ENCODE peak calls at places on chromosomes 6 and 20, in six cellular contexts. One of them, this sample, is unnamed.

GRCh38 chr20:63577317-63577894 is 3.4 kb upstream of the HELZ2 start:
- DNase-seq in body of pancreas: peak; percentile 74
- DNase-seq in testis: no peak
- DNase-seq in uterus: no peak
- DNase-seq in esophagus muscularis mucosa: no peak
- DNase-seq in heart left ventricle: no peak
- DNase-seq in this sample: peak; percentile 64

GRCh38 chr6:15473741-15474161 is 189.1 kb downstream of the DTNBP1 start:
- DNase-seq in body of pancreas: no peak
- DNase-seq in testis: peak; percentile 31
- DNase-seq in uterus: peak; percentile 30
- DNase-seq in esophagus muscularis mucosa: no peak
- DNase-seq in heart left ventricle: no peak
- DNase-seq in this sample: no peak

GRCh38 chr6:47134476-47135189 is 92.5 kb upstream of the ADGRF1 start:
- DNase-seq in body of pancreas: peak; percentile 52
- DNase-seq in testis: no peak
- DNase-seq in uterus: no peak
- DNase-seq in esophagus muscularis mucosa: no peak
- DNase-seq in heart left ventricle: no peak
- DNase-seq in this sample: no peak

GRCh38 chr20:17936791-17937687 is 31.6 kb downstream of the SNX5 start:
- DNase-seq in body of pancreas: peak; percentile 57
- DNase-seq in testis: peak; percentile 68
- DNase-seq in uterus: peak; percentile 47
- DNase-seq in esophagus muscularis mucosa: no peak
- DNase-seq in heart left ventricle: no peak
- DNase-seq in this sample: peak; percentile 60

GRCh38 chr6:16326971-16327776 is 88.8 kb downstream of the GMPR start:
- DNase-seq in body of pancreas: no peak
- DNase-seq in testis: no peak
- DNase-seq in uterus: no peak
- DNase-seq in esophagus muscularis mucosa: no peak
- DNase-seq in heart left ventricle: no peak
- DNase-seq in this sample: no peak

GRCh38 chr6:7073810-7074525 is 33.8 kb upstream of the RREB1 start:
- DNase-seq in body of pancreas: peak; percentile 46
- DNase-seq in testis: peak; percentile 70
- DNase-seq in uterus: no peak
- DNase-seq in esophagus muscularis mucosa: no peak
- DNase-seq in heart left ventricle: peak; percentile 64
- DNase-seq in this sample: peak; percentile 66

GRCh38 chr6:52843600-52843999 is 3.0 kb upstream of the GSTA5 start:
- DNase-seq in body of pancreas: no peak
- DNase-seq in testis: no peak
- DNase-seq in uterus: no peak
- DNase-seq in esophagus muscularis mucosa: no peak
- DNase-seq in heart left ventricle: no peak
- DNase-seq in this sample: peak; percentile 18

GRCh38 chr6:141701732-141702131 is 431.0 kb upstream of the GJE1 start:
- DNase-seq in body of pancreas: no peak
- DNase-seq in testis: no peak
- DNase-seq in uterus: no peak
- DNase-seq in esophagus muscularis mucosa: no peak
- DNase-seq in heart left ventricle: no peak
- DNase-seq in this sample: no peak

GRCh38 chr6:3820563-3820962 is 28.6 kb upstream of the FAM50B start:
- DNase-seq in body of pancreas: no peak
- DNase-seq in testis: no peak
- DNase-seq in uterus: no peak
- DNase-seq in esophagus muscularis mucosa: no peak
- DNase-seq in heart left ventricle: no peak
- DNase-seq in this sample: no peak

GRCh38 chr6:8852332-8852731 is 417.0 kb upstream of the SLC35B3 start:
- DNase-seq in body of pancreas: no peak
- DNase-seq in testis: no peak
- DNase-seq in uterus: no peak
- DNase-seq in esophagus muscularis mucosa: peak; percentile 17
- DNase-seq in heart left ventricle: no peak
- DNase-seq in this sample: no peak

GRCh38 chr6:2110504-2110903 is 134.9 kb downstream of the GMDS start:
- DNase-seq in body of pancreas: no peak
- DNase-seq in testis: no peak
- DNase-seq in uterus: no peak
- DNase-seq in esophagus muscularis mucosa: no peak
- DNase-seq in heart left ventricle: no peak
- DNase-seq in this sample: no peak

GRCh38 chr6:18148304-18149025 is 6.4 kb downstream of the TPMT start:
- DNase-seq in body of pancreas: no peak
- DNase-seq in testis: no peak
- DNase-seq in uterus: peak; percentile 49
- DNase-seq in esophagus muscularis mucosa: no peak
- DNase-seq in heart left ventricle: no peak
- DNase-seq in this sample: peak; percentile 58

GRCh38 chr6:10722570-10722819 is 375 bp upstream of the TMEM14C start:
- DNase-seq in body of pancreas: no peak
- DNase-seq in testis: no peak
- DNase-seq in uterus: no peak
- DNase-seq in esophagus muscularis mucosa: no peak
- DNase-seq in heart left ventricle: no peak
- DNase-seq in this sample: no peak

GRCh38 chr6:10720229-10720959 is 2.5 kb upstream of the TMEM14C start:
- DNase-seq in body of pancreas: peak; percentile 35
- DNase-seq in testis: peak; percentile 48
- DNase-seq in uterus: peak; percentile 18
- DNase-seq in esophagus muscularis mucosa: no peak
- DNase-seq in heart left ventricle: peak; percentile 86
- DNase-seq in this sample: peak; percentile 43

GRCh38 chr6:10725046-10725445 is 2.2 kb downstream of the TMEM14C start:
- DNase-seq in body of pancreas: no peak
- DNase-seq in testis: no peak
- DNase-seq in uterus: no peak
- DNase-seq in esophagus muscularis mucosa: peak; percentile 53
- DNase-seq in heart left ventricle: no peak
- DNase-seq in this sample: no peak

GRCh38 chr6:10721850-10722569 is 860 bp upstream of the TMEM14C start:
- DNase-seq in body of pancreas: no peak
- DNase-seq in testis: no peak
- DNase-seq in uterus: no peak
- DNase-seq in esophagus muscularis mucosa: peak; percentile 47
- DNase-seq in heart left ventricle: no peak
- DNase-seq in this sample: no peak

GRCh38 chr6:10722820-10723651 is at the start of gene TMEM14C:
- DNase-seq in body of pancreas: peak; percentile 99
- DNase-seq in testis: peak; percentile 100
- DNase-seq in uterus: peak; percentile 99
- DNase-seq in esophagus muscularis mucosa: peak; percentile 99
- DNase-seq in heart left ventricle: peak; percentile 99
- DNase-seq in this sample: peak; percentile 99
- TF ChIP-seq POLR2A in body of pancreas: peak; percentile 74
- TF ChIP-seq POLR2A in testis: no peak
- TF ChIP-seq POLR2A in uterus: peak; percentile 76
- TF ChIP-seq POLR2A in esophagus muscularis mucosa: peak; percentile 57
- TF ChIP-seq POLR2A in heart left ventricle: no peak
- TF ChIP-seq POLR2A in this sample: peak; percentile 94

GRCh38 chr6:110746680-110747079 is 68.6 kb downstream of the CDK19 start:
- DNase-seq in body of pancreas: peak; percentile 19
- DNase-seq in testis: no peak
- DNase-seq in uterus: no peak
- DNase-seq in esophagus muscularis mucosa: no peak
- DNase-seq in heart left ventricle: no peak
- DNase-seq in this sample: no peak
- H3K4me1 ChIP-seq in body of pancreas: peaks cover 12% of the 10 kb centered on the region
- H3K4me1 ChIP-seq in testis: no peaks in the 10 kb centered on the region
- H3K4me1 ChIP-seq in uterus: no peaks in the 10 kb centered on the region
- H3K4me1 ChIP-seq in esophagus muscularis mucosa: no peaks in the 10 kb centered on the region
- H3K4me1 ChIP-seq in heart left ventricle: no peaks in the 10 kb centered on the region
- H3K4me1 ChIP-seq in this sample: no peaks in the 10 kb centered on the region

GRCh38 chr6:150068786-150069648 is at the start of gene ULBP3:
- DNase-seq in body of pancreas: peak; percentile 95
- DNase-seq in testis: peak; percentile 88
- DNase-seq in uterus: peak; percentile 80
- DNase-seq in esophagus muscularis mucosa: peak; percentile 94
- DNase-seq in heart left ventricle: peak; percentile 91
- DNase-seq in this sample: peak; percentile 93
- TF ChIP-seq POLR2A in body of pancreas: peak; percentile 81
- TF ChIP-seq POLR2A in testis: no peak
- TF ChIP-seq POLR2A in uterus: peak; percentile 48
- TF ChIP-seq POLR2A in esophagus muscularis mucosa: no peak
- TF ChIP-seq POLR2A in heart left ventricle: no peak
- TF ChIP-seq POLR2A in this sample: peak; percentile 73

GRCh38 chr20:41151134-41151869 is 14.0 kb downstream of the PLCG1 start:
- DNase-seq in body of pancreas: no peak
- DNase-seq in testis: no peak
- DNase-seq in uterus: no peak
- DNase-seq in esophagus muscularis mucosa: no peak
- DNase-seq in heart left ventricle: peak; percentile 20
- DNase-seq in this sample: no peak
- H3K4me1 ChIP-seq in body of pancreas: peaks cover 14% of the 10 kb centered on the region
- H3K4me1 ChIP-seq in testis: peaks cover 24% of the 10 kb centered on the region
- H3K4me1 ChIP-seq in uterus: peaks cover 22% of the 10 kb centered on the region
- H3K4me1 ChIP-seq in esophagus muscularis mucosa: peaks cover 97% of the 10 kb centered on the region
- H3K4me1 ChIP-seq in heart left ventricle: peaks cover 100% of the 10 kb centered on the region
- H3K4me1 ChIP-seq in this sample: peaks cover 9% of the 10 kb centered on the region

GRCh38 chr6:27188206-27188884 is 59.2 kb upstream of the PRSS16 start:
- DNase-seq in body of pancreas: peak; percentile 60
- DNase-seq in testis: peak; percentile 72
- DNase-seq in uterus: peak; percentile 66
- DNase-seq in esophagus muscularis mucosa: no peak
- DNase-seq in heart left ventricle: no peak
- DNase-seq in this sample: peak; percentile 70
- TF ChIP-seq POLR2A in body of pancreas: no peak
- TF ChIP-seq POLR2A in testis: no peak
- TF ChIP-seq POLR2A in uterus: peak; percentile 32
- TF ChIP-seq POLR2A in esophagus muscularis mucosa: no peak
- TF ChIP-seq POLR2A in heart left ventricle: no peak
- TF ChIP-seq POLR2A in this sample: peak; percentile 73

This sample was measured in transverse colon.